ENCODE peak calls at places on chromosomes 11 and 22, in five cellular contexts. B is coronary artery, A is H1, X is hepatocyte, I is GM12865. E is an unnamed sample.

GRCh38 chr22:49291169-49291568 is 536.5 kb downstream of the BRD1 start:
- DNase-seq in B (no peak), A (no peak), X (no peak), I (no peak), E (no peak)

GRCh38 chr11:11677672-11678356 is 56.0 kb upstream of the GALNT18 start:
- DNase-seq in B (no peak), A (no peak), X (no peak), I (no peak), E (no peak)

GRCh38 chr22:17753401-17753989 is 20.8 kb downstream of the BID start:
- DNase-seq in B (no peak), A (no peak), X (no peak), I (no peak), E (no peak)

GRCh38 chr22:31676700-31677099 is 14.7 kb upstream of the PISD start:
- DNase-seq in B (peak), A (peak), X (peak), I (peak), E (peak)

GRCh38 chr11:59173964-59174663 is 2.2 kb downstream of the DTX4 start:
- DNase-seq in B (no peak), A (peak), X (peak), I (peak), E (peak)

GRCh38 chr11:7657306-7658025 is 15.8 kb downstream of the CYB5R2 start:
- DNase-seq in B (peak), A (peak), X (peak), I (peak), E (peak)

GRCh38 chr11:132772712-132773545 is 759.4 kb downstream of the OPCML start:
- DNase-seq in B (no peak), A (no peak), X (no peak), I (no peak), E (no peak)

GRCh38 chr11:43693731-43694130 is 13.2 kb downstream of the HSD17B12 start:
- DNase-seq in B (no peak), A (no peak), X (no peak), I (no peak), E (no peak)

GRCh38 chr11:70462818-70463477 is 64.6 kb downstream of the CTTN start:
- DNase-seq in B (no peak), A (no peak), X (no peak), I (no peak), E (no peak)

GRCh38 chr11:35126000-35126878 is 12.7 kb upstream of the CD44 start:
- DNase-seq in B (no peak), A (no peak), X (no peak), I (peak), E (no peak)

GRCh38 chr22:32325811-32326237 is 31.8 kb upstream of the RFPL3 start:
- DNase-seq in B (peak), A (peak), X (no peak), I (no peak), E (no peak)

GRCh38 chr11:129281471-129282268 is 89.5 kb upstream of the ARHGAP32 start:
- DNase-seq in B (no peak), A (no peak), X (no peak), I (no peak), E (no peak)

GRCh38 chr22:48869161-48869560 is 958.5 kb downstream of the BRD1 start:
- DNase-seq in B (no peak), A (no peak), X (no peak), I (no peak), E (no peak)

GRCh38 chr11:123853038-123853437 is 32.4 kb downstream of the TMEM225 start:
- DNase-seq in B (no peak), A (no peak), X (no peak), I (no peak), E (no peak)

GRCh38 chr22:31526275-31526674 is 29.9 kb downstream of the SFI1 start:
- DNase-seq in B (no peak), A (no peak), X (no peak), I (peak), E (no peak)

GRCh38 chr22:42780070-42780540 is 59.4 kb upstream of the A4GALT start:
- DNase-seq in B (peak), A (no peak), X (peak), I (peak), E (peak)

GRCh38 chr11:120839846-120840402 is 184.0 kb upstream of the TBCEL start:
- DNase-seq in B (no peak), A (no peak), X (no peak), I (peak), E (no peak)

DNA sequence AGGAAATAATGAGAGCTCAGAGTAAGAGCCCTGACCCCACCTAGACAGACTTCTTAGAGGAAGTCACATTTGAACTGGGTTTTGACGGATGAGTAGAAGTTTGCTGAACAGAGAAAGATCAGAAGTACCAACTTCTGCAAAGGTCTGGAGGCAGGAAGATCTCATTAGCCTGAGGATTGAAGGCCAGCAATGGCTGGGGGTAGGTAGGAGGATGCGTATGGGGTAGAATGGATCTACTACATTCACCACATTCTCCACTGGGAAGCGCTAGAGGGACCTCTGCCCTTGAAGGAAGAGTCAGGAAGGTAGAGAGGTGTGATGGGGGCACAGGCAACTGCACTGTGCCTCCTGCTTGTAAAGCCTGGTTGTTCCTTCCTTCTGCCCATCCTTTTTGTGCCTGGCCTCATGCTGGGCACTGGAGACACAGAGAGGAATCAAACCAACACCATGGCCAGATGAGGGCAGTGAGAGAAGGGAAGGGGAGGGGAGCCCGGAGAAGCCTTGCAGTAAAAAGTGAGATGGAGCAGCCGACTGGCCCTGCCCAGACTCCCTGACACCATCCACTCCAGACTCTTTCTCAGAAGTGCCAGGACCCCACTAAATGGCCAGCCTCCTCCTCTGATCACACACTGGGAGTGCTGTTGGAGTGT is 4.9 kb downstream of the TPBGL start:
- DNase-seq in B (no peak), A (no peak), X (no peak), I (no peak), E (no peak)
- TF ChIP-seq CTCF in B (no peak), A (peak), X (no peak), I (no peak), E (no peak)

GRCh38 chr11:16248248-16248647 is 108.1 kb downstream of the SOX6 start:
- DNase-seq in B (no peak), A (no peak), X (no peak), I (no peak), E (no peak)

GRCh38 chr11:16252373-16252772 is 104.0 kb downstream of the SOX6 start:
- DNase-seq in B (no peak), A (no peak), X (peak), I (no peak), E (peak)
- TF ChIP-seq CTCF in B (no peak), A (no peak), X (no peak), I (no peak), E (peak)

GRCh38 chr11:111298466-111299110 is at the start of gene POU2AF3:
- DNase-seq in B (no peak), A (no peak), X (no peak), I (no peak), E (no peak)

GRCh38 chr11:111300569-111300968 is 2.2 kb downstream of the POU2AF3 start:
- DNase-seq in B (no peak), A (no peak), X (no peak), I (no peak), E (no peak)

GRCh38 chr11:111301004-111301839 is 2.9 kb downstream of the POU2AF3 start:
- DNase-seq in B (no peak), A (no peak), X (no peak), I (no peak), E (peak)

GRCh38 chr11:111297696-111298095 is 650 bp upstream of the POU2AF3 start:
- DNase-seq in B (no peak), A (peak), X (no peak), I (no peak), E (no peak)

DNA sequence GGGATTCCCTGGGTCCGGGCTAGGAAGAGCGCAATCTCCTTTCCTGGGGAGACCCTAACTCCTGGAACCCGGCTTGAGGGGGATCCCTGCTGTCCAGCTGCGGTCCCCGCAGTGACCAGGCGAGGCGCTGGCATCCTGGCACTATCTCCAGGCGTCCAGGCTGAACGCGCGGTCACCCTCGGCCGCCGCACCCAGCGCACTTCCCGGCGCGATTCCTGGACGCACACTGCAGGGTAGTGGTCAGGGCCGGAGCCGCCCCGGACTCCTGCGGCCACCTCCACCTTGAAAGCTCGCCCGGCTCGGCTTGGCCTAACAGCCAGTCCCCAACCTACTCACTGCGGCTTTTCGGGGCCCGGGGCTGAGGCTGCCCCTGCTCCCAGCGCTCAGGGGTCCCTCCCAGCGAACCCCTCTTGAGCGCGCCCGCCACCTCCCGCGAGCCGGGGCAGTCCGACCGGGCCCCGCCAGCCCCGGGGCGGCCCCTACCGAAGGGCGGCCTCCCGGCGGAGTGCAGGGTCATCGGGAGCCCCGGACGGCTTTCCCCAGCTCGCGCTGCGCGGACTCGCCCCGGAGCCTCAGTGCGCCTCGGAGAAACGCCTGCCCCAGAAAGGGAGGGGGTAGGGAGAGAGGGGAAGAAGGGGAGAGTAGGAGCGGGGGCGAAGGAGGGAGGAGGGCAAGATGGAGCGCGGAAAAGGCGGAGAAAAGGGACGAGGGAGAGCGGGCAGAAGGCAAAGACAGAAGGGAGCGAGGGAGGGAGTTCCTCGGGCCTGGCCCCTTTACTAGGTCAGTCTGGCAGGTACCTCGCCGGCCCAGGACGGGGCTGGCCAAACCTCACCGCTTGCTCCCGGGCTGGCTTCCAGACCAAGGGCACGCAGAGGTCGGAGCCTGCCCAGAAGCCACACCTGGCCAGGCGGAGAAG is 1.0 kb downstream of the POU2AF3 start:
- DNase-seq in B (no peak), A (peak), X (peak), I (peak), E (no peak)
- TF ChIP-seq CTCF in B (peak), A (peak), X (peak), I (peak), E (peak)

GRCh38 chr11:14519692-14520085 is 497 bp downstream of the PSMA1 start:
- DNase-seq in B (no peak), A (no peak), X (no peak), I (no peak), E (no peak)

GRCh38 chr11:14520902-14521151 is 641 bp upstream of the PSMA1 start:
- DNase-seq in B (no peak), A (no peak), X (no peak), I (peak), E (no peak)

GRCh38 chr11:14522245-14522644 is 2.1 kb upstream of the PSMA1 start:
- DNase-seq in B (no peak), A (no peak), X (no peak), I (no peak), E (no peak)

GRCh38 chr11:14518820-14519219 is 1.4 kb downstream of the PSMA1 start:
- DNase-seq in B (no peak), A (no peak), X (no peak), I (no peak), E (no peak)

GRCh38 chr11:14520086-14520901 is at the start of gene PSMA1:
- DNase-seq in B (peak), A (peak), X (peak), I (peak), E (peak)
- TF ChIP-seq CTCF in B (peak), A (no peak), X (no peak), I (no peak), E (no peak)

GRCh38 chr11:110469101-110469500 is 39.4 kb downstream of the FDX1 start:
- DNase-seq in B (no peak), A (no peak), X (no peak), I (no peak), E (no peak)

GRCh38 chr11:110468095-110468494 is 38.3 kb downstream of the FDX1 start:
- DNase-seq in B (no peak), A (no peak), X (no peak), I (no peak), E (no peak)

GRCh38 chr11:110470716-110471115 is 41.0 kb downstream of the FDX1 start:
- DNase-seq in B (no peak), A (no peak), X (no peak), I (no peak), E (no peak)

GRCh38 chr11:110471315-110471714 is 41.6 kb downstream of the FDX1 start:
- DNase-seq in B (no peak), A (no peak), X (no peak), I (no peak), E (no peak)

DNA sequence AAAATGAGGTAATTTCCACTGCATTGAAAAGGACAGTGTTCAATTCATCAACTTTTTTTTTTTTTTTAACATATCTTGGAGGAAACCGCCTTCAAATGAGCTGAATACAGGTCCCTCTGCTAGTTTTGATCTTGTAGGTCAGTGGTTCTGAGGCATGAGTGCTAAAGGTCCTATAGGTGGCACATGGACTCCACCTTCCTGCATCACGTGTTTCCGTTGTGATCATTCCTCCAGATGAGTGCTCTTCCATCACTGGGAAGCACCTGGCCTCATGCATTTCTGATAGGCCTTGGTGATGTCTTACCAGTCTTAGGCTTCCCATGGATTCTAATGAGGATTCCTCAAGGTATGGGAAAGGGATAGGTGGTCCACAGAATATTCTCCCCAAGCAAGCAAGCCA is 37.8 kb downstream of the FDX1 start:
- DNase-seq in B (no peak), A (no peak), X (no peak), I (no peak), E (peak)
- TF ChIP-seq CTCF in B (no peak), A (peak), X (peak), I (no peak), E (no peak)

GRCh38 chr11:126570489-126570888 is 215.0 kb downstream of the ST3GAL4 start:
- DNase-seq in B (no peak), A (no peak), X (no peak), I (no peak), E (no peak)
- TF ChIP-seq CTCF in B (no peak), A (peak), X (no peak), I (no peak), E (no peak)

GRCh38 chr11:27392278-27392677 is 29.3 kb upstream of the CCDC34 start:
- DNase-seq in B (no peak), A (no peak), X (no peak), I (no peak), E (no peak)

GRCh38 chr11:27388869-27389268 is 25.9 kb upstream of the CCDC34 start:
- DNase-seq in B (no peak), A (no peak), X (no peak), I (no peak), E (no peak)

GRCh38 chr11:27391336-27392015 is 28.5 kb upstream of the CCDC34 start:
- DNase-seq in B (no peak), A (no peak), X (no peak), I (no peak), E (no peak)

GRCh38 chr11:27390959-27391326 is 27.9 kb upstream of the CCDC34 start:
- DNase-seq in B (no peak), A (no peak), X (no peak), I (no peak), E (no peak)

DNA sequence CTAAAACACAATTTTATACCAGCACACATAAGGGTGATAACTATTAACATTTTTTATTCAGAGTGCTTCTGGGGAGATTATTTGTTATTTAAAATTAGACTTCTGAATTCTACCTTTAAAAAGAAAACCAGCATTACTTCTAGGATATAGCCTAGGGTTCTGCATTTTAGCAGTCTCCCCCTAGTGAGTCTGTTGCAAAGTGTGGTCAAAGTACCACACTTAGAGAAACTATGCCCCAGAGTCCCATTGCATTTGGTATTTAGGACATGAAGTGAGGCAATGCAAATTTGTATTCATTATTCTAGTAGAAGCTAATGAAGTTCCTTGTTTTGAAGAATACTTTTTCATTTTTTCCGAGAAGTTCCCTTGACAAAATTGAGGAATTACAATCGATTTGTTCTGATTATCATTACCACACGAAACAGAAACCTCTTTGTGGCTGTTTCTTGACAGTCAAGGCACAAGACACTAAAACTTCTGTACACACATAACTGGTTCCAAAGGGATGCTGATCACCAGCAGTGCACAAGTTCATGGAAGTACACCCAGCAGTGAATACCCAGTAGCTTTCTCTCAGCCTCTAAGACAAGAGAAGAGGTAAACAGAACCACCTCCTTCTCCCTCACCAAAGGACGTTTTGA is 27.4 kb upstream of the CCDC34 start:
- DNase-seq in B (no peak), A (no peak), X (no peak), I (no peak), E (no peak)
- TF ChIP-seq CTCF in B (no peak), A (no peak), X (no peak), I (no peak), E (no peak)

GRCh38 chr22:22618923-22619322 is 25.5 kb upstream of the GGTLC2 start:
- DNase-seq in B (no peak), A (no peak), X (no peak), I (no peak), E (no peak)

GRCh38 chr22:22618448-22618847 is 26.0 kb upstream of the GGTLC2 start:
- DNase-seq in B (no peak), A (no peak), X (no peak), I (no peak), E (no peak)

GRCh38 chr22:22614065-22614464 is 30.3 kb upstream of the GGTLC2 start:
- DNase-seq in B (no peak), A (no peak), X (no peak), I (peak), E (no peak)

GRCh38 chr22:22616636-22617035 is 27.8 kb upstream of the GGTLC2 start:
- DNase-seq in B (no peak), A (no peak), X (peak), I (peak), E (peak)

GRCh38 chr22:22619765-22620414 is 24.5 kb upstream of the GGTLC2 start:
- DNase-seq in B (no peak), A (no peak), X (no peak), I (no peak), E (no peak)
- TF ChIP-seq CTCF in B (no peak), A (no peak), X (no peak), I (no peak), E (no peak)

DNA sequence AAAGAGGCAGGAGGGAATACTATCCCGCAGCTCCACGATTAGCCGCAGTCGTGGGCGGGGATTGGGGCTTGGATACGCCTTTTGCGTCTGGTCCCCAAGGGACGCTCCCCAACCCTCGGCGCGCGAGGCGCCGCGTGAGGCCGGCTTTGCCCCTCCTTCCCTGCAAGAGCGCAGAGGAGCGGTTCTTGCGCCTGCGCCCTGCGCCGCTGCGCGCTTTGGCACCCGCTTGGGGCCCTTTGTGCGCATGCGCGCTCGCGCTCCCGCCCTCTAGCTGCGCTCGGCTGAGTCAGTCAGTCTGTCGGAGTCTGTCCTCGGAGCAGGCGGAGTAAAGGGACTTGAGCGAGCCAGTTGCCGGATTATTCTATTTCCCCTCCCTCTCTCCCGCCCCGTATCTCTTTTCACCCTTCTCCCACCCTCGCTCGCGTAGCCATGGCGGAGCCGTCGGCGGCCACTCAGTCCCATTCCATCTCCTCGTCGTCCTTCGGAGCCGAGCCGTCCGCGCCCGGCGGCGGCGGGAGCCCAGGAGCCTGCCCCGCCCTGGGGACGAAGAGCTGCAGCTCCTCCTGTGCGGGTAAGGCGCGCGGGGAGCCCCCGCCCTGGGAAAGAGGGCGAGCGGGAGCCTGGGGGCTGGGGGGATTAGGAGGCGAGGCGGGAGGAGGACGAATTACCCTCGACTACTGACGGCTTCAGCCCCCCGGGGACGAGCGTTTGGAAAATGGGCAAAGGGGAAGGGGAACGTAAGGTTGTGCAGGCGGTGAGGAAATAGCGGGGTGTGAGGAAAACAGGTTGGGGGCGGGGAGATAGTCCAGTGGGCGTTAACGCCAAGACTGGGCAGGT is at the start of gene RTN3:
- DNase-seq in B (peak), A (peak), X (peak), I (peak), E (peak)
- TF ChIP-seq CTCF in B (no peak), A (no peak), X (no peak), I (peak), E (no peak)